ENCODE peak calls at places on chromosome 2, in seven cellular contexts. V is neuronal stem cell, F is endothelial cell of umbilical vein, K is thoracic aorta, H is colonic mucosa, P is fibroblast of lung, Y is right cardiac atrium. W is an unnamed sample. For H3K4me1, the result is how much of the 10 kb centered on the place peaks cover.

GRCh38 chr2:20635096-20635475 is 15.8 kb downstream of the HS1BP3 start:
- DNase-seq in V (no peak), P (no peak), F (peak), Y (no peak), H (peak), K (no peak), W (peak)

GRCh38 chr2:140128909-140129308 is 1348.7 kb upstream of the NXPH2 start:
- DNase-seq in H (no peak), Y (no peak), P (no peak), V (no peak), K (no peak), F (no peak), W (no peak)

GRCh38 chr2:26880910-26881435 is 33.0 kb downstream of the DPYSL5 start:
- DNase-seq in H (no peak), V (no peak), F (no peak), K (no peak), P (no peak), Y (no peak), W (no peak)

GRCh38 chr2:47535073-47535472 is 132.1 kb downstream of the MSH2 start:
- DNase-seq in K (no peak), H (no peak), F (no peak), V (no peak), P (no peak), Y (no peak), W (no peak)

GRCh38 chr2:240784629-240785423 is 35.2 kb downstream of the KIF1A start:
- DNase-seq in P (no peak), V (no peak), Y (peak), F (no peak), H (no peak), K (no peak), W (peak)

GRCh38 chr2:36450466-36451196 is 95.1 kb downstream of the CRIM1 start:
- DNase-seq in F (no peak), K (no peak), V (no peak), P (peak), Y (no peak), H (no peak), W (peak)

GRCh38 chr2:97995026-97995733 is 568 bp downstream of the TMEM131 start:
- DNase-seq in K (no peak), V (peak), Y (peak), P (peak), H (peak), F (peak), W (peak)

GRCh38 chr2:99804969-99805368 is 315.2 kb upstream of the REV1 start:
- DNase-seq in Y (no peak), V (no peak), H (no peak), K (no peak), P (no peak), F (no peak), W (no peak)

GRCh38 chr2:52074139-52074719 is 1042.3 kb upstream of the NRXN1 start:
- DNase-seq in F (no peak), V (no peak), H (no peak), Y (no peak), P (no peak), K (no peak), W (no peak)

GRCh38 chr2:194700116-194700515 is 956.9 kb upstream of the SLC39A10 start:
- DNase-seq in Y (no peak), V (no peak), K (no peak), F (peak), P (no peak), H (no peak), W (no peak)

GRCh38 chr2:67797801-67798535 is 264.8 kb downstream of the C1D start:
- DNase-seq in P (peak), F (peak), H (no peak), Y (no peak), V (no peak), K (no peak), W (peak)

GRCh38 chr2:145561152-145561551 is 1041.2 kb upstream of the ZEB2 start:
- DNase-seq in V (no peak), F (no peak), K (no peak), H (no peak), Y (no peak), P (no peak), W (no peak)

GRCh38 chr2:124339709-124340108 is 314.6 kb downstream of the CNTNAP5 start:
- DNase-seq in P (no peak), V (no peak), F (no peak), Y (no peak), H (no peak), K (no peak), W (no peak)

GRCh38 chr2:150888337-150888736 is 373.3 kb downstream of the RBM43 start:
- DNase-seq in F (no peak), P (no peak), V (no peak), Y (no peak), K (no peak), H (no peak), W (no peak)

GRCh38 chr2:57759131-57759530 is 287.5 kb upstream of the VRK2 start:
- DNase-seq in F (no peak), H (no peak), Y (no peak), V (no peak), P (no peak), K (no peak), W (no peak)

GRCh38 chr2:100906131-100906530 is 86.2 kb downstream of the NPAS2 start:
- DNase-seq in H (no peak), K (no peak), F (peak), Y (no peak), V (no peak), P (no peak), W (no peak)

GRCh38 chr2:189579585-189579984 is 1.0 kb downstream of the SLC40A1 start:
- DNase-seq in P (peak), V (no peak), Y (no peak), K (no peak), H (no peak), F (peak), W (no peak)

GRCh38 chr2:234109321-234109720 is 58.8 kb downstream of the SPP2 start:
- DNase-seq in K (no peak), Y (no peak), F (no peak), H (no peak), P (no peak), V (no peak), W (no peak)

GRCh38 chr2:207113403-207113802 is 52.3 kb downstream of the KLF7 start:
- DNase-seq in P (no peak), K (no peak), H (no peak), F (no peak), Y (no peak), V (no peak), W (no peak)

GRCh38 chr2:191262436-191262835 is 17.2 kb downstream of the MYO1B start:
- DNase-seq in F (no peak), Y (no peak), V (no peak), K (no peak), P (no peak), H (no peak), W (no peak)

GRCh38 chr2:9658972-9659371 is 28.2 kb upstream of the YWHAQ start:
- DNase-seq in K (no peak), P (peak), Y (no peak), V (no peak), F (no peak), H (no peak), W (no peak)

GRCh38 chr2:44718431-44718830 is 223.1 kb upstream of the SIX3 start:
- DNase-seq in V (no peak), F (no peak), P (no peak), K (no peak), H (no peak), Y (no peak), W (no peak)

GRCh38 chr2:207766697-207767460 is 2.8 kb downstream of the FZD5 start:
- DNase-seq in P (no peak), Y (peak), K (no peak), V (no peak), F (no peak), H (peak), W (no peak)

GRCh38 chr2:85852979-85853498 is 35.8 kb downstream of the ST3GAL5 start:
- DNase-seq in F (no peak), V (no peak), H (no peak), Y (peak), K (no peak), P (no peak), W (no peak)
- H3K4me1 ChIP-seq in F (under half), V (under half), H (under half), Y (under half), K (under half), P (under half), W (under half)

GRCh38 chr2:199456383-199457146 is 1.2 kb downstream of the SATB2 start:
- DNase-seq in H (no peak), V (no peak), P (no peak), K (no peak), Y (no peak), F (no peak), W (peak)

GRCh38 chr2:199459286-199460100 is 1.8 kb upstream of the SATB2 start:
- DNase-seq in Y (peak), H (peak), P (peak), K (no peak), V (peak), F (peak), W (peak)

GRCh38 chr2:199457147-199458016 is at the start of gene SATB2:
- DNase-seq in K (no peak), P (peak), H (peak), Y (peak), F (peak), V (peak), W (peak)

GRCh38 chr2:199458806-199459285 is 1.1 kb upstream of the SATB2 start:
- DNase-seq in V (peak), Y (peak), K (no peak), F (peak), H (no peak), P (no peak), W (peak)

DNA sequence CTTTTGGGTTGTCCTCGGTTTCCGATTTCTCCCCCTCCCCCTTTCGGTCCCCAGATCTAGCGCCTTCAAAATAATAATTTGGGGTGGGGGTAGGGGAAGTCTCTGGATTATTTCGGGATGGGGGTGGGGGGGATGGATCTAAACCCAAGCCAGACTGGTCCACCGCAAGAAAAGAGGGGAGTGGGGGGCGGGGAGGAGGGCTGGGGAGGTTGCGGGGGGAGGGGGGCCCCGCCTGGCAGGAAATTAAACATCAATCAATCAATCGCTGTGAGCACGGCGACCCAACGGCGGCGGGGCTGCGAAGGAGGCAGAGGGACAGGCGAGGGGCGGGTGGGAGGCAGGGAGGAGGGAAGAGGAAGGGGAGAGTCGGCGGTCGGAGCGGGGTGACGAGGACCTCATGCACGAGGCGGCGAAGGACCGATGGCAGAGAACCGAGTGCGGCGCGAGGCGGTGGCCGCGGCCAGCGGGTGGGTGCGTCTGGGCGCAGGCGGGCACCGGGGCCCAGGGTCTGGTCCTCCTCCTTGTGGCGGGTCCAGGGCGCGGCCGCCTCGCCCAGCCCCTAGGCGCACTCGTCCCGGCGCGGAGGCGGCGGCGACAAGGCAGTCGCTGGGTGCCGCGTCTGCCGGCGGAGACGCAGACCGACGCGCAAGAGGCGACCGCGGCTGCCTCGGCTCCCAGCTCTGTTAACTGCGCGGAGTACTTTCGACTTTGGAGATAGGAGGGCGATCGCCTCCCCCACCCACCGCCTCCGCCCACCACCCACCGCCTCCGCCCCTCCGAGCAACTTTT is 472 bp upstream of the SATB2 start:
- DNase-seq in K (no peak), H (peak), F (peak), Y (peak), V (peak), P (peak), W (peak)
- H3K4me1 ChIP-seq in K (under half), H (under half), F (under half), Y (under half), V (under half), P (under half), W (under half)

GRCh38 chr2:174610243-174610995 is 12.8 kb upstream of the WIPF1 start:
- DNase-seq in H (no peak), P (no peak), V (no peak), F (no peak), Y (no peak), K (no peak), W (no peak)

GRCh38 chr2:174609261-174609660 is 11.7 kb upstream of the WIPF1 start:
- DNase-seq in V (no peak), K (no peak), P (no peak), Y (no peak), H (no peak), F (no peak), W (no peak)

GRCh38 chr2:174612960-174613359 is 15.4 kb upstream of the WIPF1 start:
- DNase-seq in K (no peak), H (no peak), Y (no peak), P (no peak), F (no peak), V (no peak), W (no peak)

GRCh38 chr2:174611851-174612250 is 14.2 kb upstream of the WIPF1 start:
- DNase-seq in V (no peak), H (no peak), F (no peak), P (no peak), K (no peak), Y (no peak), W (no peak)

GRCh38 chr2:174611006-174611405 is 13.4 kb upstream of the WIPF1 start:
- DNase-seq in F (no peak), P (no peak), K (no peak), V (no peak), Y (no peak), H (no peak), W (no peak)
- H3K4me1 ChIP-seq in F (under half), P (under half), K (under half), V (under half), Y (under half), H (under half), W (half or more)

GRCh38 chr2:7028846-7029245 is 111.6 kb downstream of the RNF144A start:
- DNase-seq in V (no peak), Y (no peak), F (no peak), P (no peak), K (no peak), H (no peak), W (no peak)
- H3K4me1 ChIP-seq in V (under half), Y (under half), F (under half), P (under half), K (under half), H (under half), W (under half)

DNA sequence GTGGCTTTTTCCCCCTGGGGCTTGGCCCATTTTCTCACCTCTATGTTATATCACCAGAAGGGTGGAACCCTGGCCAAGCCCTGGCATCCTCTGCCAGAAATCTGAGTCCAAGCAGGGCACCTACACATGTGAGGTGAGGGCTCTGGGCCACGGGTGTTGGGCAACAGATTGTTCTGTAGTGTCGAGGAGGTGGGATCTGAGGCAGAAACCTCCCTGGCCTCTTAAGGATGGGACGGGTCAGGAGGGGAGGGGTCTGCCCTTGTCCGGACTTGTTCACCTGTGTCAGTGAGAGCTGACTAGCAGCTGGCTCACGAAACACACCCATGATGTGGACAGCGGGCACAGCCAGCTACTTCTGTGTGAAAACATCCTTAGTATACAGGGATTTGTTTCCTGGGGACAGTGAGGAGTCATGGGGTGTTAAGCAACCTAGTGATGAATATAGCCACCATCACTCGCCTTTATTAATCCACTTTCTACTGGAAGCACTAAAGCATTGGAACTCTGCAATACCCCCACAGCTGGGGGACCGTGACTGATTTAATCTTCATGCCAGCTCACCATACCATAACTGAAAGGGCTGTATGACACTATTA is 35.6 kb downstream of the EPAS1 start:
- DNase-seq in K (no peak), Y (no peak), H (no peak), F (no peak), V (no peak), P (no peak), W (no peak)
- H3K4me1 ChIP-seq in K (half or more), Y (half or more), H (under half), F (under half), V (under half), P (half or more), W (half or more)